ENCODE peak calls at places on chromosomes 11 and 22, in five cellular contexts. J is stimulated activated CD4-positive, alpha-beta T cell treated with anti-CD3 and anti-CD28 coated beads, Interleukin-4, amount 100 ng/mL, for 4 hours; Q is COR-L47; C is Kasumi-1; Z is EH. E is an unnamed sample.

GRCh38 chr11:22690245-22690644 is 23.8 kb downstream of the GAS2 start:
- DNase-seq in J (no peak), Q (no peak), C (no peak), Z (no peak), E (no peak)

GRCh38 chr22:46592390-46592872 is 27.8 kb upstream of the GRAMD4 start:
- DNase-seq in J (peak; percentile 36), Q (no peak), C (peak; percentile 52), Z (peak; percentile 84), E (peak; percentile 4)

GRCh38 chr11:29022676-29023075 is 914.5 kb downstream of the METTL15 start:
- DNase-seq in J (no peak), Q (no peak), C (no peak), Z (peak; percentile 28), E (no peak)

GRCh38 chr11:63719987-63720386 is 38.7 kb downstream of the RTN3 start:
- DNase-seq in J (no peak), Q (no peak), C (no peak), Z (peak; percentile 33), E (no peak)

GRCh38 chr11:16799890-16800289 is 61.4 kb downstream of the C11orf58 start:
- DNase-seq in J (no peak), Q (peak; percentile 14), C (no peak), Z (no peak), E (no peak)

GRCh38 chr22:33677536-33677935 is 242.7 kb downstream of the LARGE1 start:
- DNase-seq in J (no peak), Q (no peak), C (no peak), Z (peak; percentile 9), E (no peak)

GRCh38 chr22:43302462-43303109 is 40.6 kb downstream of the SCUBE1 start:
- DNase-seq in J (no peak), Q (no peak), C (no peak), Z (no peak), E (no peak)

GRCh38 chr22:24744638-24745037 is 29.9 kb downstream of the PIWIL3 start:
- DNase-seq in J (no peak), Q (no peak), C (peak; percentile 64), Z (no peak), E (no peak)

GRCh38 chr11:100841711-100842407 is 154.8 kb downstream of the ARHGAP42 start:
- DNase-seq in J (no peak), Q (no peak), C (no peak), Z (no peak), E (no peak)

GRCh38 chr11:74208507-74208906 is 37.4 kb downstream of the PPME1 start:
- DNase-seq in J (no peak), Q (no peak), C (no peak), Z (no peak), E (no peak)

GRCh38 chr11:76148207-76148606 is 58.1 kb downstream of the WNT11 start:
- DNase-seq in J (no peak), Q (no peak), C (no peak), Z (no peak), E (no peak)

GRCh38 chr11:129625930-129626329 is 189.7 kb upstream of the TMEM45B start:
- DNase-seq in J (no peak), Q (no peak), C (no peak), Z (no peak), E (no peak)

GRCh38 chr11:81707881-81708280 is 1025.8 kb downstream of the FAM181B start:
- DNase-seq in J (no peak), Q (no peak), C (no peak), Z (no peak), E (no peak)

E was measured in AG09309.